ENCODE peak calls at places on chromosome 9, in four cellular contexts. K is tibial artery, J is fibroblast of pulmonary artery, E is A549. X is an unnamed sample.

GRCh38 chr9:110308504-110309109 is 29.1 kb downstream of the TXNDC8 start:
- DNase-seq in K (no peak), J (no peak), E (no peak), X (no peak)

GRCh38 chr9:83623634-83623991 is 670 bp downstream of the IDNK start:
- DNase-seq in K (no peak), J (no peak), E (no peak), X (no peak)

GRCh38 chr9:129988607-129989361 is 54.2 kb downstream of the FNBP1 start:
- DNase-seq in K (no peak), J (no peak), E (no peak), X (no peak)

GRCh38 chr9:69951411-69951810 is 92.2 kb upstream of the MAMDC2 start:
- DNase-seq in K (no peak), J (peak; percentile 20), E (no peak), X (no peak)

GRCh38 chr9:36980148-36980974 is 53.7 kb downstream of the PAX5 start:
- DNase-seq in K (no peak), J (no peak), E (peak; percentile 32), X (no peak)

GRCh38 chr9:116447914-116448313 is 239.2 kb upstream of the TRIM32 start:
- DNase-seq in K (no peak), J (peak; percentile 23), E (no peak), X (no peak)

GRCh38 chr9:123787411-123787810 is 142.5 kb downstream of the DENND1A start:
- DNase-seq in K (no peak), J (no peak), E (no peak), X (no peak)

GRCh38 chr9:2127486-2127885 is 112.3 kb downstream of the SMARCA2 start:
- DNase-seq in K (no peak), J (peak; percentile 45), E (no peak), X (no peak)

GRCh38 chr9:91055845-91056244 is 254.2 kb downstream of the SYK start:
- DNase-seq in K (no peak), J (no peak), E (no peak), X (no peak)

GRCh38 chr9:114518599-114519022 is 13.3 kb upstream of the WHRN start:
- DNase-seq in K (no peak), J (no peak), E (no peak), X (no peak)

GRCh38 chr9:97046228-97046627 is 7.3 kb upstream of the CTSV start:
- DNase-seq in K (no peak), J (no peak), E (peak; percentile 34), X (no peak)

GRCh38 chr9:131668439-131669233 is 71.2 kb downstream of the RAPGEF1 start:
- DNase-seq in K (no peak), J (peak; percentile 43), E (no peak), X (peak; percentile 76)

GRCh38 chr9:112043423-112043822 is 131.7 kb downstream of the SUSD1 start:
- DNase-seq in K (no peak), J (no peak), E (no peak), X (no peak)

GRCh38 chr9:74379718-74380117 is 117.4 kb upstream of the RORB start:
- DNase-seq in K (no peak), J (no peak), E (peak; percentile 45), X (no peak)
- TF ChIP-seq CTCF in K (no peak), J (no peak), E (peak; percentile 29), X (no peak)

GRCh38 chr9:134663753-134664415 is 22.3 kb downstream of the COL5A1 start:
- DNase-seq in K (peak; percentile 65), J (no peak), E (no peak), X (peak; percentile 3)
- TF ChIP-seq CTCF in K (no peak), J (peak; percentile 27), E (peak; percentile 13), X (no peak)

DNA sequence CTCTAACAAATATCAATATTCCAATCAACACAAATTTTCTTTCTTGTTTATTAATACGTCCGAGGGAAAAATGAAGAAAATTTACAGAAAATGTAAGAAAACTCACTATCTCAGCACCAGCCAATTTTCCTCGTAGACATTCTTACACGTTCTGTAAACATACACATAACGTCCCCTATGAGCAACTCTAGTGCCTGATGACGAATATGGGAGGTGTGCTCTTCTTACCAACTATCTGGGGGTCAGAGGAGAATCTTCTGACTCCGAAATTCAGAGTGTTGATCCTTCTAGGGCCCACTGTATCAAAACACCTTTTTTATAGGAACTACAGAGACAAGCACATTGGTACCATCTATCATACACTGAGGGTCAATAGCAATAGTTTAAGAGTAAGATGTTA is 198.7 kb downstream of the GAPVD1 start:
- DNase-seq in K (no peak), J (no peak), E (no peak), X (no peak)
- TF ChIP-seq CTCF in K (no peak), J (no peak), E (no peak), X (no peak)

GRCh38 chr9:100222674-100223073 is 123.6 kb downstream of the INVS start:
- DNase-seq in K (no peak), J (peak; percentile 62), E (peak; percentile 46), X (no peak)
- TF ChIP-seq CTCF in K (peak; percentile 44), J (peak; percentile 52), E (peak; percentile 63), X (no peak)

GRCh38 chr9:9558907-9559306 is 1053.9 kb downstream of the PTPRD start:
- DNase-seq in K (no peak), J (no peak), E (no peak), X (no peak)
- TF ChIP-seq CTCF in K (no peak), J (no peak), E (no peak), X (no peak)

DNA sequence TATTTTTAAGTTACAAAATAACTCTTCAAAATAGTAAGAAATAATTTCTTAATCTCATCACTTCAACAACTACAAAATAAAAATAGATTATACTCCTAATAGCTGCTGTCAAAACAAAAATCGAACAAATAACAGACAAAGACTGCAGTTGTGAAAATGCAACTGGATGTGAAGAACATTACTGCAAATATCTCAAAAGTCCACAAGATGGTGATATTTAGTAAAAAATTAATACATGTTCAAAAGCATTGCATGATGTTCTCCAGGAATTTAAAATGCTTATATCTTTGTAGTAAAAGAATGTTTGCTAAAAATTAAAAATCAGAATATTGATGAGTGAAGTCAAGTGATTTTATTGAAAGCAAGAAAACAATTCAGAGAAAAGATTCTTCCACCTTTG is 66.2 kb downstream of the MPDZ start:
- DNase-seq in K (no peak), J (peak; percentile 67), E (peak; percentile 21), X (no peak)
- TF ChIP-seq CTCF in K (peak; percentile 36), J (peak; percentile 39), E (peak; percentile 50), X (no peak)

GRCh38 chr9:776086-776485 is 65.4 kb upstream of the DMRT1 start:
- DNase-seq in K (no peak), J (no peak), E (no peak), X (no peak)
- TF ChIP-seq CTCF in K (no peak), J (no peak), E (no peak), X (no peak)

GRCh38 chr9:93154293-93154903 is 20.3 kb upstream of the NINJ1 start:
- DNase-seq in K (no peak), J (no peak), E (peak; percentile 47), X (no peak)
- TF ChIP-seq CTCF in K (peak; percentile 19), J (peak; percentile 63), E (peak; percentile 46), X (peak; percentile 76)